ENCODE peak calls at places on chromosomes 6 and 20, in six cellular contexts. One of them, this sample, is unnamed.

GRCh38 chr6:87590989-87591388 is 1.1 kb downstream of the ORC3 start:
- DNase-seq in Right ventricle myocardium superior: no peak
- DNase-seq in stimulated activated naive B cell treated with anti-CD40 and anti-IgM and Interleukin-4, amounts not matched to agents 10 μg/mL and 1 μg/mL and 100 μg/mL, for 72 hours: no peak
- DNase-seq in amniotic stem cell: no peak
- DNase-seq in activated CD4-positive, alpha-beta T cell treated with anti-CD3 and anti-CD28 coated beads for 4 hours: no peak
- DNase-seq in SHP77: no peak
- DNase-seq in this sample: no peak

GRCh38 chr6:79001415-79001814 is 76.6 kb downstream of the PHIP start:
- DNase-seq in SHP77: no peak
- DNase-seq in stimulated activated naive B cell treated with anti-CD40 and anti-IgM and Interleukin-4, amounts not matched to agents 10 μg/mL and 1 μg/mL and 100 μg/mL, for 72 hours: no peak
- DNase-seq in amniotic stem cell: no peak
- DNase-seq in activated CD4-positive, alpha-beta T cell treated with anti-CD3 and anti-CD28 coated beads for 4 hours: no peak
- DNase-seq in Right ventricle myocardium superior: no peak
- DNase-seq in this sample: no peak

GRCh38 chr20:52041966-52042365 is 149.6 kb downstream of the ZFP64 start:
- DNase-seq in stimulated activated naive B cell treated with anti-CD40 and anti-IgM and Interleukin-4, amounts not matched to agents 10 μg/mL and 1 μg/mL and 100 μg/mL, for 72 hours: no peak
- DNase-seq in SHP77: no peak
- DNase-seq in activated CD4-positive, alpha-beta T cell treated with anti-CD3 and anti-CD28 coated beads for 4 hours: no peak
- DNase-seq in Right ventricle myocardium superior: no peak
- DNase-seq in amniotic stem cell: no peak
- DNase-seq in this sample: no peak

GRCh38 chr6:148805767-148806166 is 58.9 kb downstream of the UST start:
- DNase-seq in SHP77: no peak
- DNase-seq in Right ventricle myocardium superior: no peak
- DNase-seq in activated CD4-positive, alpha-beta T cell treated with anti-CD3 and anti-CD28 coated beads for 4 hours: no peak
- DNase-seq in stimulated activated naive B cell treated with anti-CD40 and anti-IgM and Interleukin-4, amounts not matched to agents 10 μg/mL and 1 μg/mL and 100 μg/mL, for 72 hours: no peak
- DNase-seq in amniotic stem cell: no peak
- DNase-seq in this sample: no peak

GRCh38 chr20:37435607-37436006 is 85.4 kb upstream of the NNAT start:
- DNase-seq in amniotic stem cell: no peak
- DNase-seq in stimulated activated naive B cell treated with anti-CD40 and anti-IgM and Interleukin-4, amounts not matched to agents 10 μg/mL and 1 μg/mL and 100 μg/mL, for 72 hours: no peak
- DNase-seq in Right ventricle myocardium superior: no peak
- DNase-seq in activated CD4-positive, alpha-beta T cell treated with anti-CD3 and anti-CD28 coated beads for 4 hours: no peak
- DNase-seq in SHP77: no peak
- DNase-seq in this sample: no peak

GRCh38 chr6:169958510-169958909 is 207.1 kb downstream of the ERMARD start:
- DNase-seq in amniotic stem cell: no peak
- DNase-seq in Right ventricle myocardium superior: no peak
- DNase-seq in SHP77: no peak
- DNase-seq in stimulated activated naive B cell treated with anti-CD40 and anti-IgM and Interleukin-4, amounts not matched to agents 10 μg/mL and 1 μg/mL and 100 μg/mL, for 72 hours: no peak
- DNase-seq in activated CD4-positive, alpha-beta T cell treated with anti-CD3 and anti-CD28 coated beads for 4 hours: no peak
- DNase-seq in this sample: no peak

GRCh38 chr20:46359233-46359751 is 47.1 kb downstream of the ELMO2 start:
- DNase-seq in Right ventricle myocardium superior: no peak
- DNase-seq in activated CD4-positive, alpha-beta T cell treated with anti-CD3 and anti-CD28 coated beads for 4 hours: no peak
- DNase-seq in amniotic stem cell: no peak
- DNase-seq in SHP77: no peak
- DNase-seq in stimulated activated naive B cell treated with anti-CD40 and anti-IgM and Interleukin-4, amounts not matched to agents 10 μg/mL and 1 μg/mL and 100 μg/mL, for 72 hours: peak; percentile 84
- DNase-seq in this sample: no peak

GRCh38 chr6:130262008-130262407 is 39.3 kb upstream of the SAMD3 start:
- DNase-seq in Right ventricle myocardium superior: no peak
- DNase-seq in amniotic stem cell: no peak
- DNase-seq in stimulated activated naive B cell treated with anti-CD40 and anti-IgM and Interleukin-4, amounts not matched to agents 10 μg/mL and 1 μg/mL and 100 μg/mL, for 72 hours: no peak
- DNase-seq in activated CD4-positive, alpha-beta T cell treated with anti-CD3 and anti-CD28 coated beads for 4 hours: no peak
- DNase-seq in SHP77: no peak
- DNase-seq in this sample: no peak

GRCh38 chr6:31711233-31711632 is 3.9 kb upstream of the LY6G6D start:
- DNase-seq in Right ventricle myocardium superior: no peak
- DNase-seq in activated CD4-positive, alpha-beta T cell treated with anti-CD3 and anti-CD28 coated beads for 4 hours: no peak
- DNase-seq in amniotic stem cell: no peak
- DNase-seq in stimulated activated naive B cell treated with anti-CD40 and anti-IgM and Interleukin-4, amounts not matched to agents 10 μg/mL and 1 μg/mL and 100 μg/mL, for 72 hours: no peak
- DNase-seq in SHP77: no peak
- DNase-seq in this sample: no peak

GRCh38 chr20:45944151-45944964 is 9.9 kb downstream of the PCIF1 start:
- DNase-seq in activated CD4-positive, alpha-beta T cell treated with anti-CD3 and anti-CD28 coated beads for 4 hours: no peak
- DNase-seq in SHP77: no peak
- DNase-seq in Right ventricle myocardium superior: no peak
- DNase-seq in amniotic stem cell: no peak
- DNase-seq in stimulated activated naive B cell treated with anti-CD40 and anti-IgM and Interleukin-4, amounts not matched to agents 10 μg/mL and 1 μg/mL and 100 μg/mL, for 72 hours: no peak
- DNase-seq in this sample: no peak

GRCh38 chr6:125212377-125212776 is 58.8 kb downstream of the TPD52L1 start:
- DNase-seq in Right ventricle myocardium superior: no peak
- DNase-seq in SHP77: no peak
- DNase-seq in stimulated activated naive B cell treated with anti-CD40 and anti-IgM and Interleukin-4, amounts not matched to agents 10 μg/mL and 1 μg/mL and 100 μg/mL, for 72 hours: no peak
- DNase-seq in amniotic stem cell: no peak
- DNase-seq in activated CD4-positive, alpha-beta T cell treated with anti-CD3 and anti-CD28 coated beads for 4 hours: no peak
- DNase-seq in this sample: no peak

GRCh38 chr6:142558785-142559184 is 257.0 kb downstream of the ADGRG6 start:
- DNase-seq in amniotic stem cell: no peak
- DNase-seq in SHP77: no peak
- DNase-seq in activated CD4-positive, alpha-beta T cell treated with anti-CD3 and anti-CD28 coated beads for 4 hours: no peak
- DNase-seq in Right ventricle myocardium superior: no peak
- DNase-seq in stimulated activated naive B cell treated with anti-CD40 and anti-IgM and Interleukin-4, amounts not matched to agents 10 μg/mL and 1 μg/mL and 100 μg/mL, for 72 hours: no peak
- DNase-seq in this sample: no peak

GRCh38 chr6:107730683-107731314 is 93.3 kb downstream of the SCML4 start:
- DNase-seq in SHP77: no peak
- DNase-seq in amniotic stem cell: no peak
- DNase-seq in activated CD4-positive, alpha-beta T cell treated with anti-CD3 and anti-CD28 coated beads for 4 hours: no peak
- DNase-seq in stimulated activated naive B cell treated with anti-CD40 and anti-IgM and Interleukin-4, amounts not matched to agents 10 μg/mL and 1 μg/mL and 100 μg/mL, for 72 hours: no peak
- DNase-seq in Right ventricle myocardium superior: no peak
- DNase-seq in this sample: no peak

GRCh38 chr6:46324706-46325105 is 153.9 kb upstream of the ENPP5 start:
- DNase-seq in Right ventricle myocardium superior: no peak
- DNase-seq in amniotic stem cell: no peak
- DNase-seq in activated CD4-positive, alpha-beta T cell treated with anti-CD3 and anti-CD28 coated beads for 4 hours: no peak
- DNase-seq in stimulated activated naive B cell treated with anti-CD40 and anti-IgM and Interleukin-4, amounts not matched to agents 10 μg/mL and 1 μg/mL and 100 μg/mL, for 72 hours: no peak
- DNase-seq in SHP77: no peak
- DNase-seq in this sample: no peak

GRCh38 chr6:52130440-52130839 is 43.0 kb upstream of the PKHD1 start:
- DNase-seq in SHP77: no peak
- DNase-seq in stimulated activated naive B cell treated with anti-CD40 and anti-IgM and Interleukin-4, amounts not matched to agents 10 μg/mL and 1 μg/mL and 100 μg/mL, for 72 hours: no peak
- DNase-seq in activated CD4-positive, alpha-beta T cell treated with anti-CD3 and anti-CD28 coated beads for 4 hours: no peak
- DNase-seq in amniotic stem cell: no peak
- DNase-seq in Right ventricle myocardium superior: no peak
- DNase-seq in this sample: no peak

GRCh38 chr6:156658186-156658585 is 119.0 kb upstream of the ARID1B start:
- DNase-seq in SHP77: no peak
- DNase-seq in Right ventricle myocardium superior: no peak
- DNase-seq in activated CD4-positive, alpha-beta T cell treated with anti-CD3 and anti-CD28 coated beads for 4 hours: no peak
- DNase-seq in amniotic stem cell: peak; percentile 31
- DNase-seq in stimulated activated naive B cell treated with anti-CD40 and anti-IgM and Interleukin-4, amounts not matched to agents 10 μg/mL and 1 μg/mL and 100 μg/mL, for 72 hours: no peak
- DNase-seq in this sample: no peak

GRCh38 chr6:149979293-149979692 is 15.6 kb downstream of the ULBP1 start:
- DNase-seq in activated CD4-positive, alpha-beta T cell treated with anti-CD3 and anti-CD28 coated beads for 4 hours: no peak
- DNase-seq in Right ventricle myocardium superior: no peak
- DNase-seq in stimulated activated naive B cell treated with anti-CD40 and anti-IgM and Interleukin-4, amounts not matched to agents 10 μg/mL and 1 μg/mL and 100 μg/mL, for 72 hours: no peak
- DNase-seq in amniotic stem cell: no peak
- DNase-seq in SHP77: no peak
- DNase-seq in this sample: no peak

GRCh38 chr6:24931752-24932691 is 3.7 kb downstream of the RIPOR2 start:
- DNase-seq in stimulated activated naive B cell treated with anti-CD40 and anti-IgM and Interleukin-4, amounts not matched to agents 10 μg/mL and 1 μg/mL and 100 μg/mL, for 72 hours: no peak
- DNase-seq in amniotic stem cell: no peak
- DNase-seq in Right ventricle myocardium superior: no peak
- DNase-seq in activated CD4-positive, alpha-beta T cell treated with anti-CD3 and anti-CD28 coated beads for 4 hours: no peak
- DNase-seq in SHP77: no peak
- DNase-seq in this sample: no peak

GRCh38 chr6:150145830-150146229 is 3.0 kb downstream of the PPP1R14C start:
- DNase-seq in activated CD4-positive, alpha-beta T cell treated with anti-CD3 and anti-CD28 coated beads for 4 hours: no peak
- DNase-seq in stimulated activated naive B cell treated with anti-CD40 and anti-IgM and Interleukin-4, amounts not matched to agents 10 μg/mL and 1 μg/mL and 100 μg/mL, for 72 hours: no peak
- DNase-seq in amniotic stem cell: no peak
- DNase-seq in Right ventricle myocardium superior: no peak
- DNase-seq in SHP77: no peak
- DNase-seq in this sample: no peak

GRCh38 chr6:369559-370431 is 21.8 kb upstream of the IRF4 start:
- DNase-seq in stimulated activated naive B cell treated with anti-CD40 and anti-IgM and Interleukin-4, amounts not matched to agents 10 μg/mL and 1 μg/mL and 100 μg/mL, for 72 hours: no peak
- DNase-seq in activated CD4-positive, alpha-beta T cell treated with anti-CD3 and anti-CD28 coated beads for 4 hours: no peak
- DNase-seq in Right ventricle myocardium superior: no peak
- DNase-seq in SHP77: no peak
- DNase-seq in amniotic stem cell: no peak
- DNase-seq in this sample: no peak

GRCh38 chr20:10651227-10651990 is 22.4 kb downstream of the JAG1 start:
- DNase-seq in SHP77: no peak
- DNase-seq in amniotic stem cell: no peak
- DNase-seq in activated CD4-positive, alpha-beta T cell treated with anti-CD3 and anti-CD28 coated beads for 4 hours: no peak
- DNase-seq in stimulated activated naive B cell treated with anti-CD40 and anti-IgM and Interleukin-4, amounts not matched to agents 10 μg/mL and 1 μg/mL and 100 μg/mL, for 72 hours: no peak
- DNase-seq in Right ventricle myocardium superior: no peak
- DNase-seq in this sample: no peak

GRCh38 chr6:168091381-168092264 is 12.6 kb upstream of the FRMD1 start:
- DNase-seq in stimulated activated naive B cell treated with anti-CD40 and anti-IgM and Interleukin-4, amounts not matched to agents 10 μg/mL and 1 μg/mL and 100 μg/mL, for 72 hours: no peak
- DNase-seq in amniotic stem cell: no peak
- DNase-seq in SHP77: peak; percentile 41
- DNase-seq in activated CD4-positive, alpha-beta T cell treated with anti-CD3 and anti-CD28 coated beads for 4 hours: no peak
- DNase-seq in Right ventricle myocardium superior: peak; percentile 37
- DNase-seq in this sample: no peak

GRCh38 chr6:99232003-99232402 is 117.5 kb downstream of the FAXC start:
- DNase-seq in activated CD4-positive, alpha-beta T cell treated with anti-CD3 and anti-CD28 coated beads for 4 hours: no peak
- DNase-seq in Right ventricle myocardium superior: no peak
- DNase-seq in amniotic stem cell: no peak
- DNase-seq in stimulated activated naive B cell treated with anti-CD40 and anti-IgM and Interleukin-4, amounts not matched to agents 10 μg/mL and 1 μg/mL and 100 μg/mL, for 72 hours: no peak
- DNase-seq in SHP77: no peak
- DNase-seq in this sample: no peak

GRCh38 chr6:160160450-160160849 is 38.8 kb downstream of the SLC22A1 start:
- DNase-seq in stimulated activated naive B cell treated with anti-CD40 and anti-IgM and Interleukin-4, amounts not matched to agents 10 μg/mL and 1 μg/mL and 100 μg/mL, for 72 hours: no peak
- DNase-seq in Right ventricle myocardium superior: no peak
- DNase-seq in SHP77: no peak
- DNase-seq in amniotic stem cell: no peak
- DNase-seq in activated CD4-positive, alpha-beta T cell treated with anti-CD3 and anti-CD28 coated beads for 4 hours: no peak
- DNase-seq in this sample: no peak

GRCh38 chr6:116382587-116382986 is 11.8 kb downstream of the DSE start:
- DNase-seq in activated CD4-positive, alpha-beta T cell treated with anti-CD3 and anti-CD28 coated beads for 4 hours: no peak
- DNase-seq in SHP77: no peak
- DNase-seq in amniotic stem cell: no peak
- DNase-seq in Right ventricle myocardium superior: no peak
- DNase-seq in stimulated activated naive B cell treated with anti-CD40 and anti-IgM and Interleukin-4, amounts not matched to agents 10 μg/mL and 1 μg/mL and 100 μg/mL, for 72 hours: no peak
- DNase-seq in this sample: no peak

GRCh38 chr6:139380611-139381010 is 6.2 kb upstream of the CITED2 start:
- DNase-seq in activated CD4-positive, alpha-beta T cell treated with anti-CD3 and anti-CD28 coated beads for 4 hours: no peak
- DNase-seq in stimulated activated naive B cell treated with anti-CD40 and anti-IgM and Interleukin-4, amounts not matched to agents 10 μg/mL and 1 μg/mL and 100 μg/mL, for 72 hours: no peak
- DNase-seq in SHP77: no peak
- DNase-seq in amniotic stem cell: no peak
- DNase-seq in Right ventricle myocardium superior: no peak
- DNase-seq in this sample: no peak

GRCh38 chr20:23116301-23117089 is 30.4 kb upstream of the CD93 start:
- DNase-seq in activated CD4-positive, alpha-beta T cell treated with anti-CD3 and anti-CD28 coated beads for 4 hours: no peak
- DNase-seq in stimulated activated naive B cell treated with anti-CD40 and anti-IgM and Interleukin-4, amounts not matched to agents 10 μg/mL and 1 μg/mL and 100 μg/mL, for 72 hours: no peak
- DNase-seq in Right ventricle myocardium superior: no peak
- DNase-seq in amniotic stem cell: peak; percentile 41
- DNase-seq in SHP77: peak; percentile 67
- DNase-seq in this sample: no peak

GRCh38 chr6:95110767-95111166 is 466.6 kb upstream of the MANEA start:
- DNase-seq in Right ventricle myocardium superior: no peak
- DNase-seq in activated CD4-positive, alpha-beta T cell treated with anti-CD3 and anti-CD28 coated beads for 4 hours: no peak
- DNase-seq in stimulated activated naive B cell treated with anti-CD40 and anti-IgM and Interleukin-4, amounts not matched to agents 10 μg/mL and 1 μg/mL and 100 μg/mL, for 72 hours: no peak
- DNase-seq in amniotic stem cell: no peak
- DNase-seq in SHP77: no peak
- DNase-seq in this sample: no peak

GRCh38 chr6:41047745-41048742 is 5.0 kb upstream of the APOBEC2 start:
- DNase-seq in activated CD4-positive, alpha-beta T cell treated with anti-CD3 and anti-CD28 coated beads for 4 hours: no peak
- DNase-seq in SHP77: no peak
- DNase-seq in Right ventricle myocardium superior: no peak
- DNase-seq in stimulated activated naive B cell treated with anti-CD40 and anti-IgM and Interleukin-4, amounts not matched to agents 10 μg/mL and 1 μg/mL and 100 μg/mL, for 72 hours: no peak
- DNase-seq in amniotic stem cell: no peak
- DNase-seq in this sample: no peak

GRCh38 chr6:3226422-3227362 is 761 bp downstream of the TUBB2B start:
- DNase-seq in SHP77: peak; percentile 28
- DNase-seq in stimulated activated naive B cell treated with anti-CD40 and anti-IgM and Interleukin-4, amounts not matched to agents 10 μg/mL and 1 μg/mL and 100 μg/mL, for 72 hours: no peak
- DNase-seq in Right ventricle myocardium superior: no peak
- DNase-seq in activated CD4-positive, alpha-beta T cell treated with anti-CD3 and anti-CD28 coated beads for 4 hours: peak; percentile 33
- DNase-seq in amniotic stem cell: no peak
- DNase-seq in this sample: peak; percentile 35

GRCh38 chr6:27478706-27479318 is 5.9 kb upstream of the ZNF184 start:
- DNase-seq in amniotic stem cell: peak; percentile 77
- DNase-seq in SHP77: peak; percentile 66
- DNase-seq in activated CD4-positive, alpha-beta T cell treated with anti-CD3 and anti-CD28 coated beads for 4 hours: peak; percentile 81
- DNase-seq in stimulated activated naive B cell treated with anti-CD40 and anti-IgM and Interleukin-4, amounts not matched to agents 10 μg/mL and 1 μg/mL and 100 μg/mL, for 72 hours: peak; percentile 86
- DNase-seq in Right ventricle myocardium superior: peak; percentile 92
- DNase-seq in this sample: peak; percentile 81

GRCh38 chr6:65452333-65452732 is 254.7 kb downstream of the EYS start:
- DNase-seq in SHP77: no peak
- DNase-seq in activated CD4-positive, alpha-beta T cell treated with anti-CD3 and anti-CD28 coated beads for 4 hours: no peak
- DNase-seq in stimulated activated naive B cell treated with anti-CD40 and anti-IgM and Interleukin-4, amounts not matched to agents 10 μg/mL and 1 μg/mL and 100 μg/mL, for 72 hours: no peak
- DNase-seq in amniotic stem cell: no peak
- DNase-seq in Right ventricle myocardium superior: no peak
- DNase-seq in this sample: no peak